ENCODE peak calls at places on chromosome 22, in nine cellular contexts. R is tibial artery, X is OCI-LY7, F is epithelial cell of prostate, V is coronary artery, U is neuronal stem cell, D is body of pancreas, M is IMR-90, E is tibial nerve. B is an unnamed sample.

GRCh38 chr22:48315415-48316244 is 1512.0 kb downstream of the BRD1 start:
- DNase-seq in R (no peak), X (no peak), F (no peak), V (peak), U (no peak), D (no peak), M (no peak), E (no peak), B (no peak)

GRCh38 chr22:37462983-37463382 is 23.2 kb downstream of the MFNG start:
- DNase-seq in R (no peak), X (no peak), F (no peak), V (no peak), U (peak), D (no peak), M (peak), E (no peak), B (no peak)

GRCh38 chr22:21632931-21633330 is 371 bp downstream of the CCDC116 start:
- DNase-seq in R (no peak), X (no peak), F (no peak), V (no peak), U (no peak), D (no peak), M (no peak), E (no peak), B (no peak)

GRCh38 chr22:37607010-37607911 is 1.4 kb upstream of the GGA1 start:
- DNase-seq in R (peak), X (peak), F (peak), V (peak), U (peak), D (peak), M (peak), E (peak), B (peak)

GRCh38 chr22:44049369-44050231 is 25.5 kb downstream of the PARVB start:
- DNase-seq in R (no peak), X (no peak), F (no peak), V (no peak), U (no peak), D (no peak), M (no peak), E (no peak), B (no peak)

GRCh38 chr22:44640618-44641155 is 61.3 kb upstream of the PRR5 start:
- DNase-seq in R (no peak), X (no peak), F (no peak), V (no peak), U (no peak), D (no peak), M (no peak), E (no peak), B (no peak)

GRCh38 chr22:29314537-29315285 is 786 bp downstream of the RASL10A start:
- DNase-seq in R (no peak), X (no peak), F (no peak), V (no peak), U (no peak), D (no peak), M (no peak), E (no peak), B (no peak)

GRCh38 chr22:29060931-29061330 is 700 bp downstream of the C22orf31 start:
- DNase-seq in R (no peak), X (no peak), F (no peak), V (no peak), U (no peak), D (no peak), M (no peak), E (no peak), B (no peak)

GRCh38 chr22:38202437-38203089 is 769 bp downstream of the MAFF start:
- DNase-seq in R (peak), X (peak), F (no peak), V (peak), U (no peak), D (peak), M (peak), E (peak), B (no peak)

GRCh38 chr22:37804886-37805857 is 2.6 kb upstream of the GCAT start:
- DNase-seq in R (peak), X (no peak), F (peak), V (peak), U (no peak), D (peak), M (peak), E (peak), B (peak)

GRCh38 chr22:25656724-25657123 is 85.3 kb upstream of the MYO18B start:
- DNase-seq in R (no peak), X (peak), F (no peak), V (no peak), U (no peak), D (no peak), M (no peak), E (no peak), B (no peak)

GRCh38 chr22:30397656-30398635 is 1.1 kb downstream of the SEC14L2 start:
- DNase-seq in R (no peak), X (no peak), F (no peak), V (no peak), U (no peak), D (no peak), M (no peak), E (no peak), B (no peak)

GRCh38 chr22:31789803-31790202 is 36.0 kb downstream of the DEPDC5 start:
- DNase-seq in R (no peak), X (peak), F (no peak), V (no peak), U (no peak), D (no peak), M (no peak), E (no peak), B (no peak)

GRCh38 chr22:16562711-16563554 is 29.7 kb downstream of the CCT8L2 start:
- DNase-seq in R (no peak), X (no peak), F (no peak), V (no peak), U (no peak), D (no peak), M (no peak), E (no peak), B (no peak)

GRCh38 chr22:27387561-27387960 is 414.0 kb downstream of the MN1 start:
- DNase-seq in R (no peak), X (peak), F (no peak), V (peak), U (no peak), D (no peak), M (no peak), E (no peak), B (no peak)

GRCh38 chr22:48320671-48321515 is 1506.8 kb downstream of the BRD1 start:
- DNase-seq in R (no peak), X (no peak), F (no peak), V (no peak), U (no peak), D (no peak), M (no peak), E (no peak), B (no peak)

GRCh38 chr22:30575011-30575671 is 676 bp upstream of the GAL3ST1 start:
- DNase-seq in R (peak), X (no peak), F (no peak), V (peak), U (no peak), D (peak), M (peak), E (no peak), B (peak)

GRCh38 chr22:23512348-23512705 is 67.8 kb downstream of the IGLL1 start:
- DNase-seq in R (no peak), X (no peak), F (no peak), V (no peak), U (no peak), D (no peak), M (no peak), E (no peak), B (no peak)

GRCh38 chr22:27962268-27963191 is 43.5 kb upstream of the PITPNB start:
- DNase-seq in R (no peak), X (no peak), F (no peak), V (no peak), U (no peak), D (no peak), M (peak), E (no peak), B (no peak)

GRCh38 chr22:33883561-33883960 is 36.7 kb downstream of the LARGE1 start:
- DNase-seq in R (no peak), X (no peak), F (peak), V (no peak), U (no peak), D (no peak), M (no peak), E (no peak), B (no peak)

GRCh38 chr22:29310065-29310862 is 3.8 kb downstream of the GAS2L1 start:
- DNase-seq in R (no peak), X (no peak), F (no peak), V (no peak), U (no peak), D (no peak), M (no peak), E (no peak), B (no peak)

GRCh38 chr22:27212617-27213177 is 555.3 kb downstream of the MIAT start:
- DNase-seq in R (peak), X (no peak), F (peak), V (peak), U (no peak), D (peak), M (peak), E (peak), B (no peak)

GRCh38 chr22:28791841-28792490 is 8.4 kb downstream of the XBP1 start:
- DNase-seq in R (no peak), X (peak), F (no peak), V (no peak), U (no peak), D (no peak), M (peak), E (no peak), B (no peak)

GRCh38 chr22:26364066-26365015 is 64.7 kb upstream of the ASPHD2 start:
- DNase-seq in R (peak), X (peak), F (peak), V (no peak), U (peak), D (peak), M (peak), E (no peak), B (no peak)

GRCh38 chr22:30214703-30215405 is 31.7 kb downstream of the LIF start:
- DNase-seq in R (no peak), X (no peak), F (no peak), V (no peak), U (no peak), D (no peak), M (no peak), E (no peak), B (no peak)

GRCh38 chr22:21714784-21715183 is 20.8 kb downstream of the YPEL1 start:
- DNase-seq in R (no peak), X (no peak), F (no peak), V (no peak), U (no peak), D (no peak), M (peak), E (no peak), B (no peak)

GRCh38 chr22:40583058-40583741 is 53.3 kb downstream of the MRTFA start:
- DNase-seq in R (no peak), X (no peak), F (no peak), V (no peak), U (no peak), D (no peak), M (no peak), E (no peak), B (no peak)

GRCh38 chr22:37316875-37317371 is 34.6 kb downstream of the CYTH4 start:
- DNase-seq in R (peak), X (peak), F (peak), V (no peak), U (peak), D (peak), M (peak), E (peak), B (peak)

GRCh38 chr22:43777204-43777671 is 34.9 kb downstream of the EFCAB6 start:
- DNase-seq in R (no peak), X (no peak), F (peak), V (no peak), U (no peak), D (no peak), M (peak), E (no peak), B (peak)

GRCh38 chr22:44026630-44027511 is 2.8 kb downstream of the PARVB start:
- DNase-seq in R (peak), X (peak), F (no peak), V (no peak), U (no peak), D (peak), M (peak), E (peak), B (no peak)

GRCh38 chr22:33274214-33274828 is 216.1 kb upstream of the SYN3 start:
- DNase-seq in R (peak), X (peak), F (no peak), V (no peak), U (no peak), D (peak), M (no peak), E (no peak), B (no peak)

GRCh38 chr22:24106385-24107381 is 74.6 kb upstream of the SUSD2 start:
- DNase-seq in R (no peak), X (peak), F (no peak), V (no peak), U (no peak), D (no peak), M (no peak), E (no peak), B (no peak)

GRCh38 chr22:48306785-48307570 is 1520.7 kb downstream of the BRD1 start:
- DNase-seq in R (no peak), X (no peak), F (no peak), V (peak), U (no peak), D (no peak), M (no peak), E (no peak), B (no peak)

GRCh38 chr22:37301144-37301820 is 19.0 kb downstream of the CYTH4 start:
- DNase-seq in R (no peak), X (no peak), F (no peak), V (no peak), U (no peak), D (no peak), M (peak), E (no peak), B (no peak)

GRCh38 chr22:26610072-26610958 is 7.5 kb downstream of the CRYBB1 start:
- DNase-seq in R (peak), X (peak), F (no peak), V (no peak), U (no peak), D (no peak), M (peak), E (no peak), B (no peak)

GRCh38 chr22:48645766-48646165 is 1181.9 kb downstream of the BRD1 start:
- DNase-seq in R (no peak), X (no peak), F (no peak), V (no peak), U (no peak), D (no peak), M (no peak), E (no peak), B (no peak)

GRCh38 chr22:21044931-21045584 is 688 bp upstream of the LRRC74B start:
- DNase-seq in R (no peak), X (no peak), F (no peak), V (no peak), U (no peak), D (peak), M (peak), E (no peak), B (no peak)

GRCh38 chr22:42076764-42077485 is 2.6 kb upstream of the SMDT1 start:
- DNase-seq in R (no peak), X (no peak), F (no peak), V (peak), U (no peak), D (no peak), M (no peak), E (no peak), B (no peak)
- H3K27ac ChIP-seq in R (peak), X (no peak), F (no peak), V (no peak), U (no peak), D (peak), M (no peak), E (no peak), B (no peak)

GRCh38 chr22:19179472-19180048 is 1.0 kb upstream of the SLC25A1 start:
- DNase-seq in R (peak), X (peak), F (peak), V (peak), U (peak), D (peak), M (peak), E (peak), B (peak)
- H3K27ac ChIP-seq in R (peak), X (peak), F (peak), V (no peak), U (no peak), D (peak), M (no peak), E (peak), B (peak)

DNA sequence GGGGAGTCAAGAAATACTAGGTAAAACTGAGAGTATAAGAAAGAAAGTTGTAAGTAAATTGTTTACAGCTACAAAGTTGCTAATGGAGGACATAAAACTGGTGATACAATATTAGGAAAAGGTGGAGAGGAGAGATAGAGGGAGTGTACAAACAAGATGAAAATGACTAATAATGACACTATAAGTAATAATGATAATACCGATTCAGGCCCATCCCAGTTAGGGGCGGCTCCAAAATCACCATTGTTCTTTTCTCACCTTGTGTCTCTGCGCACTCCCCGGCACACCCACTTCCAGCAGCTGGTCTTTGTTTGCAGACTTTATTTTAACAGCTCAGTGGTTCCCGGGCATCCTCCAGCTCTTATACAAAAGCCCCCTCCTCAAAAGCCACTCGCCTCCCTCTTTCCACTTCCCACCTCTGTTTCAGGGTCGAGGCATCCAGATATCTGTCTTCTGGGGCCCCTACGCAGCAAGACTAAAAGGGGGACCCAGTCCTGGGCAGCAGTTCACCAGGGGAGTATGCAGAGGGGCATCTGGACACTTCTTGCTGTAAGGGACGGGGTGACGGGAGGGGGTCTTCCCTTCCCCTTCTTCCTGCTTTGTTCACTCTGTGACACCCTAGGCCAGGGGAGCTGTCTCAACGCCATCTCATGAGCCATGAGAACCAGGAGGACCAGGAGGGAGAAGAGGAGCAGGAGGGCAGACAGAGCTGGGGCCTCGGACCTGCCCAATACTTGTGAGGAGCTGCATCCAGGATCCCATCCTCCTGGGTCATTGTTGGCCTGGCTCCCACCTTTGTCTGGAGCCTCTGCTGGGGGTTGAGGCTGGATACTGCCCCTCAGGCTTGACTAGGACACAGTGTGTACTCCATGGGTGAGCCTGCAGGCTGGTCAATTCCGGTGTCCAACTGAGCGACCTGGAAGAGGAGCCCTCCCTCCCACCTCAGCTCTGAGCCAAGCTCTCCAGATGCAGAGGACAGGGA is 2.7 kb downstream of the APOL2 start:
- DNase-seq in R (no peak), X (no peak), F (no peak), V (peak), U (no peak), D (no peak), M (no peak), E (no peak), B (no peak)
- H3K27ac ChIP-seq in R (peak), X (no peak), F (no peak), V (no peak), U (no peak), D (no peak), M (no peak), E (peak), B (peak)

GRCh38 chr22:39528080-39528661 is 4.4 kb downstream of the RPS19BP1 start:
- DNase-seq in R (no peak), X (no peak), F (no peak), V (no peak), U (no peak), D (no peak), M (no peak), E (no peak), B (no peak)

GRCh38 chr22:39528681-39529486 is 3.7 kb downstream of the RPS19BP1 start:
- DNase-seq in R (peak), X (peak), F (peak), V (peak), U (peak), D (peak), M (peak), E (peak), B (no peak)

GRCh38 chr22:39530692-39531331 is 1.7 kb downstream of the RPS19BP1 start:
- DNase-seq in R (no peak), X (peak), F (no peak), V (no peak), U (no peak), D (no peak), M (peak), E (no peak), B (no peak)

GRCh38 chr22:39529487-39529851 is 3.1 kb downstream of the RPS19BP1 start:
- DNase-seq in R (no peak), X (peak), F (no peak), V (no peak), U (no peak), D (no peak), M (no peak), E (no peak), B (no peak)

DNA sequence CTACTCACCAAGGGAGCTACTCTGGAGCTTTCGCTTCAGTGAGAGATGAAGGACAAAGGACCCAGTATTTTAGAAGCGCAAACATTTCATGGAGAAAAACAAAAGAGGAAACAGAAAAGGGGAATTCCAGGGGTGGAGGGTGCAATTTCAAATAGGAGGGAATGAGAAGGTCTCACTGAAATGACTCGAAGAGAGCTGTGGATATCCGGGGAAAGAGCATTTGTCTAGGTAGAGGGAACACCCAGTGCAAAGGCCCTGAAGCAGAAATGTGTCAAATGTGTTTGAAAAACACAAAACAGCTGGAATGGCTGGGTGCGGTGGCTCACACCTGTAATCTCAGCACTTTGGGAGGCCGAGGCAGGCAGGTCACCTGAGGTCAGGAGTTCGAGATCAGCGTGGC is 2.4 kb downstream of the RPS19BP1 start:
- DNase-seq in R (no peak), X (no peak), F (no peak), V (no peak), U (no peak), D (no peak), M (no peak), E (no peak), B (no peak)
- H3K27ac ChIP-seq in R (peak), X (peak), F (no peak), V (no peak), U (no peak), D (peak), M (no peak), E (no peak), B (no peak)

GRCh38 chr22:19848298-19849224 is 6.1 kb downstream of the GNB1L start:
- DNase-seq in R (no peak), X (no peak), F (no peak), V (no peak), U (no peak), D (peak), M (no peak), E (no peak), B (no peak)

GRCh38 chr22:19849800-19850481 is 4.7 kb downstream of the GNB1L start:
- DNase-seq in R (no peak), X (no peak), F (peak), V (no peak), U (no peak), D (no peak), M (no peak), E (no peak), B (no peak)

GRCh38 chr22:19852177-19852781 is 2.4 kb downstream of the GNB1L start:
- DNase-seq in R (peak), X (no peak), F (no peak), V (no peak), U (no peak), D (no peak), M (no peak), E (no peak), B (no peak)

GRCh38 chr22:19851291-19852176 is 3.1 kb downstream of the GNB1L start:
- DNase-seq in R (no peak), X (no peak), F (no peak), V (no peak), U (no peak), D (no peak), M (no peak), E (no peak), B (no peak)

GRCh38 chr22:19850482-19851109 is 4.1 kb downstream of the GNB1L start:
- DNase-seq in R (no peak), X (no peak), F (no peak), V (no peak), U (no peak), D (no peak), M (no peak), E (no peak), B (no peak)
- H3K27ac ChIP-seq in R (no peak), X (no peak), F (peak), V (no peak), U (no peak), D (peak), M (no peak), E (no peak), B (no peak)

GRCh38 chr22:50710886-50711285 is 27.1 kb upstream of the ACR start:
- DNase-seq in R (no peak), X (no peak), F (no peak), V (no peak), U (no peak), D (no peak), M (no peak), E (no peak), B (no peak)
- H3K27ac ChIP-seq in R (no peak), X (no peak), F (no peak), V (no peak), U (no peak), D (no peak), M (no peak), E (no peak), B (peak)

GRCh38 chr22:42313204-42313603 is 42.8 kb upstream of the TCF20 start:
- DNase-seq in R (no peak), X (peak), F (no peak), V (no peak), U (no peak), D (no peak), M (no peak), E (no peak), B (no peak)
- H3K27ac ChIP-seq in R (no peak), X (no peak), F (no peak), V (no peak), U (no peak), D (no peak), M (no peak), E (no peak), B (no peak)

GRCh38 chr22:46047226-46047625 is 70.3 kb upstream of the WNT7B start:
- DNase-seq in R (no peak), X (no peak), F (no peak), V (peak), U (no peak), D (peak), M (no peak), E (no peak), B (no peak)
- H3K27ac ChIP-seq in R (peak), X (no peak), F (peak), V (peak), U (no peak), D (peak), M (no peak), E (peak), B (peak)